ENCODE peak calls at places on chromosomes 3 and 15, in nine cellular contexts. X, W, B, E, J, K, Q, O and P are unnamed samples.

GRCh38 chr3:81726132-81726531 is 35.3 kb downstream of the GBE1 start:
- DNase-seq in K (no peak), O (no peak), W (no peak), B (no peak), E (no peak), Q (peak; percentile 31), J (no peak), X (no peak), P (no peak)

GRCh38 chr15:90221251-90221900 is 12.4 kb downstream of the CIB1 start:
- DNase-seq in X (peak; percentile 42), J (peak; percentile 88), E (peak; percentile 72), Q (peak; percentile 64), B (peak; percentile 83), W (no peak), K (peak; percentile 74), O (no peak), P (peak; percentile 85)

GRCh38 chr3:138442433-138442832 is 8.0 kb downstream of the ESYT3 start:
- DNase-seq in J (no peak), O (no peak), X (no peak), K (no peak), Q (no peak), B (peak; percentile 52), E (no peak), W (no peak), P (no peak)

GRCh38 chr3:115322901-115323300 is 175.8 kb upstream of the ZBTB20 start:
- DNase-seq in Q (no peak), E (no peak), B (no peak), O (no peak), X (no peak), K (no peak), J (no peak), W (no peak), P (no peak)

GRCh38 chr3:180329847-180330246 is 272.1 kb upstream of the TTC14 start:
- DNase-seq in B (no peak), E (no peak), J (no peak), W (no peak), Q (no peak), K (no peak), X (no peak), O (no peak), P (no peak)

GRCh38 chr15:43511012-43511885 is 6.2 kb upstream of the MAP1A start:
- DNase-seq in E (no peak), W (no peak), B (peak; percentile 54), K (no peak), X (no peak), Q (no peak), O (no peak), J (no peak), P (peak; percentile 13)

GRCh38 chr3:187955076-187955952 is 198.6 kb upstream of the LPP start:
- DNase-seq in B (peak; percentile 54), O (no peak), X (no peak), J (peak; percentile 64), K (peak; percentile 38), Q (peak; percentile 98), W (no peak), E (no peak), P (no peak)

GRCh38 chr3:139520028-139520737 is 19.4 kb downstream of the RBP1 start:
- DNase-seq in O (peak; percentile 84), J (no peak), B (no peak), X (no peak), E (no peak), Q (no peak), K (no peak), W (no peak), P (no peak)

GRCh38 chr3:165181556-165181955 is 14.6 kb downstream of the SLITRK3 start:
- DNase-seq in K (no peak), X (no peak), O (no peak), E (no peak), J (no peak), W (no peak), B (no peak), Q (no peak), P (no peak)

GRCh38 chr3:56997675-56998074 is 62.8 kb upstream of the SPATA12 start:
- DNase-seq in Q (no peak), B (no peak), E (no peak), O (no peak), W (no peak), J (no peak), K (no peak), X (no peak), P (no peak)

GRCh38 chr3:139308156-139309017 is 35.4 kb upstream of the MRPS22 start:
- DNase-seq in J (no peak), K (no peak), X (no peak), Q (no peak), W (no peak), O (no peak), B (no peak), E (no peak), P (no peak)

GRCh38 chr3:150763841-150764483 is 993 bp upstream of the SIAH2 start:
- DNase-seq in J (peak; percentile 85), X (no peak), K (peak; percentile 66), E (no peak), O (peak; percentile 93), Q (no peak), W (peak; percentile 37), B (peak; percentile 82), P (peak; percentile 73)

GRCh38 chr15:74406992-74407705 is 26.6 kb downstream of the SEMA7A start:
- DNase-seq in E (no peak), J (no peak), K (peak; percentile 69), W (no peak), B (no peak), Q (peak; percentile 85), O (no peak), X (no peak), P (no peak)

GRCh38 chr3:83230841-83231240 is 1469.4 kb upstream of the GBE1 start:
- DNase-seq in W (no peak), Q (no peak), O (no peak), E (no peak), K (no peak), X (no peak), B (no peak), J (no peak), P (no peak)

GRCh38 chr15:99320374-99321215 is 69.3 kb downstream of the LRRC28 start:
- DNase-seq in Q (no peak), O (no peak), E (no peak), W (no peak), X (no peak), J (no peak), B (no peak), K (no peak), P (no peak)

GRCh38 chr15:90529369-90530249 is at the start of gene CRTC3:
- DNase-seq in B (peak; percentile 56), K (peak; percentile 63), X (no peak), Q (no peak), J (peak; percentile 72), E (no peak), W (peak; percentile 38), O (no peak), P (peak; percentile 56)

GRCh38 chr3:153289334-153289808 is 127.3 kb downstream of the RAP2B start:
- DNase-seq in E (no peak), B (no peak), O (no peak), Q (no peak), W (no peak), K (no peak), J (no peak), X (no peak), P (no peak)

GRCh38 chr15:91849749-91850161 is 3.8 kb upstream of the SLCO3A1 start:
- DNase-seq in W (no peak), O (no peak), K (no peak), B (peak; percentile 12), J (no peak), X (no peak), Q (no peak), E (no peak), P (no peak)

GRCh38 chr15:43266386-43266785 is 342 bp downstream of the TGM5 start:
- DNase-seq in O (no peak), K (no peak), E (no peak), W (no peak), J (no peak), B (no peak), X (no peak), Q (no peak), P (no peak)

GRCh38 chr3:81968628-81969027 is 207.2 kb upstream of the GBE1 start:
- DNase-seq in O (no peak), E (peak; percentile 47), W (no peak), K (no peak), Q (no peak), B (no peak), X (no peak), J (no peak), P (no peak)

GRCh38 chr3:39502838-39503145 is 35.3 kb downstream of the MOBP start:
- DNase-seq in K (no peak), Q (no peak), X (no peak), E (no peak), B (no peak), O (no peak), J (no peak), W (no peak), P (no peak)
- H3K4me3 ChIP-seq in K (no peak overlapping the region), Q (no peak overlapping the region), X (peak overlapping the region; percentile 29), E (no peak overlapping the region), B (no peak overlapping the region), O (no peak overlapping the region), J (no peak overlapping the region), W (no peak overlapping the region), P (no peak overlapping the region)

DNA sequence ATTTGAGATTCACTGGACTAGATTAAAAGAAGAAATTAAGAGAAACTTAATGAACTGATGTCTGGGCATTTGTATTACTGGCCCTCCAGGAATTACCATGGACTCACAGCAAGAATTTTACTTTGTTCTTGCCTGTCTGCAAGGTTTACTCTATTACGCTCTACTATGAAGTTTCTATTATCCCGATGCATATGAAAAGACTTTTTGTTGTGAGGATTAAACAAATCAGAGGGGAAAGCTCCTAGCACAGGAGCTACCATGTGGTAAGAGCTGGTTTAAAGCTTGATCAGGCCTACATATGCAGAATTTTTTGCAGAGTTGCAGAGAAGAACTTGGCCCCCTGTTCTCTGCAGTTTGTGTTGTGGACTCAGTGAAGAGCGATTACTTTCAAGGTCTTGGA is 61.7 kb upstream of the PTX3 start:
- DNase-seq in B (no peak), X (no peak), J (no peak), O (no peak), Q (no peak), E (no peak), K (no peak), W (no peak), P (no peak)
- H3K4me3 ChIP-seq in B (no peak overlapping the region), X (no peak overlapping the region), J (no peak overlapping the region), O (no peak overlapping the region), Q (no peak overlapping the region), E (no peak overlapping the region), K (no peak overlapping the region), W (no peak overlapping the region), P (no peak overlapping the region)

DNA sequence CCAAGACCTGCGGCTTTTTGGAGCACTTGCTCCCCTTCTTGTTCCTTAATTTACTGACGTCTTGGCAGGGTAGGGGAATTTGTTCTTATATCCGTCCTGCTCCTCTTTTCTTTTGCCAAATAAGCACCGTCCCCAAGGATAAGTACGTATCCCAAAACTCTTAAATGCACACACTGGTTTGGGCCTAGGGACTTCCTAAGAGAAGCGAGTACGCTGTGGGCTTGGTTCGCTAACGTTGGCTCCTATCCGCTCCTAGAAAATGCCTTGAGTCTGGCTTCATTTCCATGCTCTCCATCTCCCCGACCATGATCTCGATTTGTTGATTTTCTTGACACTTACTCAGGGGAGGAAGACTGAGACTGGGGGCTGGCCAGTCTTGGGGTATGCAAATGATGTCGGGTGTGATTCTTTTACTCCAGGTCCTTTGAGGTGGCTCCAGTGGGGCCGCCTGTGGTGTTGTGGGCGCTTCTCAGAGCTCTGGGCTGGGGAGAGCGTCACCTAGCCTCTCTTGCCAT is 1.3 kb downstream of the MYRIP start:
- DNase-seq in Q (no peak), O (no peak), B (no peak), K (no peak), J (no peak), W (no peak), E (no peak), X (no peak), P (no peak)
- H3K4me3 ChIP-seq in Q (no peak overlapping the region), O (peak overlapping the region; percentile 60), B (no peak overlapping the region), K (peak overlapping the region; percentile 45), J (peak overlapping the region; percentile 88), W (no peak overlapping the region), E (peak overlapping the region; percentile 65), X (peak overlapping the region; percentile 76), P (peak overlapping the region; percentile 78)

GRCh38 chr3:5250467-5251195 is 63.1 kb downstream of the EDEM1 start:
- DNase-seq in W (no peak), B (peak; percentile 5), X (no peak), Q (no peak), J (no peak), E (no peak), K (no peak), O (no peak), P (peak; percentile 44)
- H3K4me3 ChIP-seq in W (no peak overlapping the region), B (no peak overlapping the region), X (peak overlapping the region; percentile 2), Q (peak overlapping the region; percentile 35), J (peak overlapping the region; percentile 41), E (no peak overlapping the region), K (peak overlapping the region; percentile 24), O (peak overlapping the region; percentile 45), P (no peak overlapping the region)